ENCODE peak calls at places on chromosome 22, in nine cellular contexts. E is H1, C is HCT116, U is A549, A is GM12878, M is SK-N-SH, X is HepG2, N is K562, L is endothelial cell of umbilical vein. D is an unnamed sample.

GRCh38 chr22:42473484-42474193 is 41.4 kb upstream of the NFAM1 start:
- DNase-seq in E (no peak), C (peak; percentile 73), U (peak; percentile 43), A (no peak), M (peak; percentile 39), X (peak; percentile 53), N (peak; percentile 60), L (peak; percentile 56), D (peak; percentile 64)

GRCh38 chr22:36325163-36326031 is 62.4 kb downstream of the MYH9 start:
- DNase-seq in E (no peak), C (no peak), U (no peak), A (no peak), M (no peak), X (no peak), N (no peak), L (peak; percentile 64), D (no peak)

GRCh38 chr22:37370306-37370979 is 56.8 kb downstream of the ELFN2 start:
- DNase-seq in E (no peak), C (no peak), U (no peak), A (no peak), M (no peak), X (no peak), N (no peak), L (no peak), D (peak; percentile 54)

GRCh38 chr22:43222281-43222680 is 35.3 kb upstream of the TTLL12 start:
- DNase-seq in E (no peak), C (no peak), U (no peak), A (no peak), M (peak; percentile 59), X (no peak), N (peak; percentile 73), L (no peak), D (no peak)

GRCh38 chr22:36900225-36900624 is 13.2 kb upstream of the CSF2RB start:
- DNase-seq in E (no peak), C (no peak), U (no peak), A (no peak), M (no peak), X (no peak), N (no peak), L (no peak), D (peak; percentile 14)

GRCh38 chr22:38051900-38052862 is 5.0 kb upstream of the PICK1 start:
- DNase-seq in E (peak; percentile 89), C (peak; percentile 63), U (peak; percentile 76), A (peak; percentile 30), M (peak; percentile 84), X (peak; percentile 84), N (peak; percentile 83), L (peak; percentile 74), D (peak; percentile 78)

GRCh38 chr22:25067851-25068421 is 115.4 kb downstream of the KIAA1671 start:
- DNase-seq in E (no peak), C (no peak), U (no peak), A (no peak), M (peak; percentile 86), X (no peak), N (no peak), L (no peak), D (no peak)

GRCh38 chr22:38107692-38108515 is 2.6 kb downstream of the BAIAP2L2 start:
- DNase-seq in E (no peak), C (no peak), U (peak; percentile 33), A (no peak), M (no peak), X (peak; percentile 93), N (no peak), L (no peak), D (no peak)

GRCh38 chr22:40043086-40043485 is 48.3 kb downstream of the FAM83F start:
- DNase-seq in E (no peak), C (no peak), U (no peak), A (no peak), M (no peak), X (no peak), N (no peak), L (no peak), D (no peak)

GRCh38 chr22:22031183-22031560 is 48.6 kb upstream of the TOP3B start:
- DNase-seq in E (no peak), C (no peak), U (no peak), A (no peak), M (no peak), X (no peak), N (no peak), L (no peak), D (peak; percentile 29)

GRCh38 chr22:48476599-48476998 is 1351.1 kb downstream of the BRD1 start:
- DNase-seq in E (no peak), C (no peak), U (no peak), A (no peak), M (no peak), X (no peak), N (no peak), L (no peak), D (no peak)

GRCh38 chr22:49920859-49921258 is 2.4 kb downstream of the CRELD2 start:
- DNase-seq in E (no peak), C (no peak), U (no peak), A (no peak), M (no peak), X (no peak), N (no peak), L (no peak), D (no peak)

GRCh38 chr22:29457730-29458129 is 19.3 kb downstream of the RFPL1 start:
- DNase-seq in E (peak; percentile 70), C (peak; percentile 70), U (peak; percentile 77), A (peak; percentile 21), M (peak; percentile 78), X (peak; percentile 37), N (peak; percentile 65), L (peak; percentile 37), D (peak; percentile 54)
- TF ChIP-seq MAX in E (no peak), C (no peak), U (no peak), A (no peak), M (no peak), X (no peak), N (no peak), L (no peak), D (no peak)

GRCh38 chr22:45212306-45212709 is 28.4 kb downstream of the KIAA0930 start:
- DNase-seq in E (no peak), C (no peak), U (peak; percentile 55), A (no peak), M (peak; percentile 75), X (no peak), N (no peak), L (peak; percentile 89), D (no peak)

GRCh38 chr22:45210577-45211431 is 29.9 kb downstream of the KIAA0930 start:
- DNase-seq in E (no peak), C (no peak), U (no peak), A (no peak), M (no peak), X (no peak), N (no peak), L (no peak), D (no peak)

GRCh38 chr22:45210174-45210573 is 30.5 kb downstream of the KIAA0930 start:
- DNase-seq in E (no peak), C (no peak), U (no peak), A (no peak), M (no peak), X (no peak), N (no peak), L (no peak), D (no peak)

GRCh38 chr22:45211848-45212247 is 28.8 kb downstream of the KIAA0930 start:
- DNase-seq in E (no peak), C (no peak), U (peak; percentile 25), A (no peak), M (no peak), X (no peak), N (no peak), L (no peak), D (no peak)

DNA sequence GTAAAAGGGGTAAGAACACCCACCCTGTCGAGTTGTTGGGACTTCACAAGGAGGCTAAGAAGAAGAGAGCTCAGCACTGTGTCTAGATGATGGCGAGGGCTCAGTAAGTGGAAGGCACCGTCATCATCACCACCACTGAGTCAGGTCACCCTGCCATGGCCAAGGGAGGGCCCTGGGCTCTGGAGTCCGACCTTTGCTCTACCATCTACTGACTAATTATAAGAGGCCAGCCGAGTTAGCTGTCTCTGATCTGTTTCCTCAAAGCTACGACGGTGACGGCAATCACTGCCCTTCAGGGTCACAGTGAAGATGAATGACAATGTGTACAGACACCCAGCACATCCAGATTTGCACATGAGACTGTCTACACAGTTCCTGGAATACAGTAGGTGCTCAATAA is 29.3 kb downstream of the KIAA0930 start:
- DNase-seq in E (no peak), C (no peak), U (no peak), A (no peak), M (no peak), X (no peak), N (no peak), L (no peak), D (no peak)
- H3K4me3 ChIP-seq in E (no peak overlapping the region), C (no peak overlapping the region), U (peak overlapping the region; percentile 56), A (no peak overlapping the region), M (peak overlapping the region; percentile 2), X (no peak overlapping the region), N (no peak overlapping the region), L (no peak overlapping the region), D (no peak overlapping the region)

GRCh38 chr22:46113910-46114517 is 36.3 kb upstream of the PPARA start:
- DNase-seq in E (no peak), C (no peak), U (no peak), A (no peak), M (no peak), X (no peak), N (no peak), L (no peak), D (no peak)
- TF ChIP-seq MAX in E (no peak), C (no peak), U (no peak), A (no peak), M (no peak), X (no peak), N (no peak), L (no peak), D (no peak)

GRCh38 chr22:20239951-20240773 is 28.0 kb downstream of the RTN4R start:
- DNase-seq in E (no peak), C (no peak), U (no peak), A (no peak), M (peak; percentile 63), X (no peak), N (peak; percentile 47), L (peak; percentile 75), D (peak; percentile 94)

GRCh38 chr22:20239063-20239950 is 28.8 kb downstream of the RTN4R start:
- DNase-seq in E (no peak), C (no peak), U (no peak), A (no peak), M (no peak), X (no peak), N (peak; percentile 63), L (peak; percentile 12), D (peak; percentile 94)

GRCh38 chr22:20240900-20241299 is 27.2 kb downstream of the RTN4R start:
- DNase-seq in E (no peak), C (no peak), U (no peak), A (no peak), M (no peak), X (no peak), N (no peak), L (no peak), D (no peak)

GRCh38 chr22:20237480-20238440 is 30.4 kb downstream of the RTN4R start:
- DNase-seq in E (no peak), C (no peak), U (no peak), A (no peak), M (no peak), X (no peak), N (no peak), L (no peak), D (peak; percentile 97)

DNA sequence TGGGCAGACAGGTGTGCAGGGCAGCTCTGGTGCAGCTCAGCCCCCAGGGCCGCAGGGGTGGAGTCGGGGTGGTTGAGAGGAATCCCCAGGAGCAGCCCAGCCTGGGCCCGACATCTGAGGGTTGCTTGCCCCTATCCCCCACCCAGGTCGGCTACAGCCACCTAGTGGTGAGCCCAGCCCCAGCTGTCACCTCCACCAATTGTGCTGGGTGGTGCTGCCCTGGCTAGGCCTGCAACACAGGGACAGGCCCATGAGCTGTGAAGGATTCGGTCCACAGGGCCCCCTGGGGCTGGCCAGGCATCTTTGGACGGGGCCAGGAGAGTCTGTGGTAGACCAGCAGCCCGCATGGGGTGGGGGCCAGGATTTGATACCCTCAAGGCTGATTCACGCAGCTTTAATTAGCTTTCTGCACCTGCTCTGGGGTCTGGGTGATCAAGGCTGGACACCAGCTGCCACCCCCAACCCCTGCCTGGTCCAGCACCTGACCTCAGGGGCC is 29.5 kb downstream of the RTN4R start:
- DNase-seq in E (peak; percentile 87), C (peak; percentile 13), U (peak; percentile 74), A (no peak), M (peak; percentile 89), X (peak; percentile 41), N (peak; percentile 89), L (peak; percentile 30), D (peak; percentile 95)
- H3K4me3 ChIP-seq in E (no peak overlapping the region), C (no peak overlapping the region), U (no peak overlapping the region), A (no peak overlapping the region), M (no peak overlapping the region), X (no peak overlapping the region), N (no peak overlapping the region), L (no peak overlapping the region), D (peak overlapping the region; percentile 49)